ENCODE peak calls at places on chromosome 11, in ten cellular contexts. X is heart left ventricle, S is esophagus squamous epithelium, R is stomach, W is uterus, C is IMR-90, K is ovary, Y is right lobe of liver, Q is prostate gland, D is tibial nerve. T is an unnamed sample.

GRCh38 chr11:116454020-116454645 is 318.7 kb downstream of the BUD13 start:
- DNase-seq in Q (peak; percentile 40), W (peak; percentile 61), S (no peak), Y (peak; percentile 62), D (no peak), C (peak; percentile 27), X (no peak), K (peak; percentile 38), R (peak; percentile 49), T (peak; percentile 51)

GRCh38 chr11:132499661-132500060 is 1032.6 kb downstream of the OPCML start:
- DNase-seq in C (no peak), D (no peak), Y (no peak), K (no peak), W (no peak), X (no peak), S (no peak), Q (no peak), R (no peak), T (no peak)

GRCh38 chr11:129223701-129224149 is 31.6 kb upstream of the ARHGAP32 start:
- DNase-seq in D (no peak), K (no peak), W (no peak), X (no peak), S (no peak), R (no peak), Y (no peak), Q (no peak), C (peak; percentile 45), T (no peak)

GRCh38 chr11:33128739-33129138 is 32.5 kb downstream of the CSTF3 start:
- DNase-seq in R (no peak), K (no peak), D (no peak), S (no peak), Y (no peak), X (no peak), C (no peak), Q (peak; percentile 21), W (no peak), T (no peak)

GRCh38 chr11:1572200-1573076 is at the start of gene DUSP8:
- DNase-seq in W (peak; percentile 91), K (peak; percentile 83), Y (peak; percentile 82), Q (peak; percentile 82), S (no peak), D (peak; percentile 84), X (peak; percentile 95), R (peak; percentile 94), C (peak; percentile 84), T (peak; percentile 88)

GRCh38 chr11:14393889-14394288 is 34.9 kb upstream of the RRAS2 start:
- DNase-seq in R (no peak), S (no peak), K (no peak), D (no peak), X (no peak), C (no peak), Q (no peak), W (no peak), Y (no peak), T (no peak)

GRCh38 chr11:28524098-28524497 is 415.9 kb downstream of the METTL15 start:
- DNase-seq in W (no peak), S (no peak), D (no peak), X (no peak), Y (no peak), K (no peak), R (no peak), Q (no peak), C (peak; percentile 52), T (no peak)

GRCh38 chr11:113528982-113529381 is 53.8 kb upstream of the DRD2 start:
- DNase-seq in Y (no peak), K (no peak), D (no peak), Q (no peak), W (no peak), C (no peak), X (no peak), S (no peak), R (no peak), T (no peak)

DNA sequence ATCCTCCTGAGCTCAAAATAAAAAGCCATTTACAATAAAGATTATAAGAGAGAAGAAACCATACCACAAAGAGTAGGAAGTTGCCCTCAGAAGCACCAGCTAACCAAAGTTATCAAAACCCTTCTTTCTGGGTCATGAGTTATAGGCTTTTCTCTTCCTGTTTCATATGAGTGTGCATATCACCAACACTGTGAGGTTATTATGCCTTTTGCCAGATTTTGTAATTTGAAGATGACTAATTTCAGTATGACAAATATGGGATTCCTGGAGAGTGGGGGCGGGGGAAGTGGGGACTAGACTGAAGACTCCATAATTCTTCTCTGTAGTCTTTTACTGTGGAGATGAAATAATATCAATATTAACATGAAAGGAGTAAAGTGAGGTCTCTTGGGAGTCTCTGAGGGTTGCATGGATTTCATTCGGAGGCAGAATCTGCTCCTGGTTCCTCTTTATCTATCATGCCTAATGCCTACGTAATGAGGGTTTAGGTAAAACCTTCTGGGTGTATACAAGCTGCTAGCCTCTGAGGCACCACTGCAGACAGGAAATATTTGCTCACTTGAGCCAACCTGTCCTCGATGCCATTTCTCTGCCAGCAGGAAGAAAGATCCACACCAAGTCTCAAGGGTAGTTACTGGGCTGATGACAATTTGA is 2.1 kb downstream of the LPXN start:
- DNase-seq in S (no peak), R (no peak), C (peak; percentile 85), K (peak; percentile 83), Y (no peak), D (peak; percentile 41), X (peak; percentile 52), Q (peak; percentile 50), W (peak; percentile 69), T (peak; percentile 35)
- TF ChIP-seq POLR2A in S (no peak), R (no peak), C (no peak), K (no peak), Y (no peak), D (no peak), X (no peak), Q (no peak), W (no peak), T (no peak)

GRCh38 chr11:67700141-67700540 is 25.7 kb upstream of the ALDH3B2 start:
- DNase-seq in K (no peak), Q (no peak), R (no peak), C (no peak), X (no peak), D (no peak), Y (no peak), S (no peak), W (no peak), T (no peak)

GRCh38 chr11:67696998-67697397 is 22.6 kb upstream of the ALDH3B2 start:
- DNase-seq in C (no peak), D (no peak), K (no peak), Q (no peak), Y (no peak), S (no peak), R (no peak), W (no peak), X (no peak), T (no peak)

GRCh38 chr11:67699521-67699920 is 25.1 kb upstream of the ALDH3B2 start:
- DNase-seq in D (no peak), X (no peak), K (no peak), Y (no peak), C (peak; percentile 32), R (no peak), S (no peak), W (no peak), Q (no peak), T (no peak)

GRCh38 chr11:67697846-67698245 is 23.4 kb upstream of the ALDH3B2 start:
- DNase-seq in W (no peak), R (no peak), C (no peak), D (no peak), Q (no peak), S (no peak), Y (no peak), X (no peak), K (no peak), T (no peak)

DNA sequence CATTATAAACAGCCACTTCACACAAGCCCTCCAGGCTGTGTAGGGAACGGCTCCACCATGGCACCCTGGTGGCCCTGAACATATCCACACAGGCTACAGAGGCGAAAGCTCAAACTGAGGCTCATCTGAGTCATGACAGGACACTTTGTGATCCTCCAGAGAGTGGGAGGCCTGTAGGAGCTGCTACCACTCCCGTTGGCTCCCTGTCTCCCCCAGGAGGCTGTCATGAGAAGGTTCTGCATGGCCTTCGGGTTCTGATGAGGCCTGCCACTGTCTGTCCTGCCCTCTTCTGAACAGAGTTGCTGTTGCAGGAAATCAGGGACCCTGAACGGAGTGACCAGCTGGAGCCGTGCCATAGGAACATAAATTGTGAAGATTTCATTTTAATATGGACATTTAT is 23.8 kb upstream of the ALDH3B2 start:
- DNase-seq in Y (no peak), Q (no peak), X (no peak), D (no peak), S (no peak), W (no peak), R (no peak), K (no peak), C (no peak), T (no peak)
- TF ChIP-seq CTCF in Y (no peak), Q (no peak), X (no peak), D (no peak), S (no peak), W (no peak), R (no peak), K (no peak), C (no peak), T (no peak)

GRCh38 chr11:43690929-43691328 is 10.4 kb downstream of the HSD17B12 start:
- DNase-seq in Q (no peak), S (no peak), X (no peak), K (no peak), C (no peak), R (no peak), D (no peak), W (no peak), Y (no peak), T (no peak)

GRCh38 chr11:43689167-43689566 is 8.6 kb downstream of the HSD17B12 start:
- DNase-seq in X (no peak), S (no peak), D (no peak), K (no peak), Q (no peak), R (no peak), C (no peak), Y (no peak), W (no peak), T (no peak)

GRCh38 chr11:43685483-43685882 is 4.9 kb downstream of the HSD17B12 start:
- DNase-seq in X (no peak), W (no peak), K (no peak), D (no peak), Y (no peak), C (no peak), Q (no peak), S (no peak), R (no peak), T (no peak)

GRCh38 chr11:43686207-43686606 is 5.7 kb downstream of the HSD17B12 start:
- DNase-seq in Y (no peak), W (no peak), X (no peak), C (no peak), Q (no peak), R (no peak), D (no peak), K (no peak), S (no peak), T (no peak)

DNA sequence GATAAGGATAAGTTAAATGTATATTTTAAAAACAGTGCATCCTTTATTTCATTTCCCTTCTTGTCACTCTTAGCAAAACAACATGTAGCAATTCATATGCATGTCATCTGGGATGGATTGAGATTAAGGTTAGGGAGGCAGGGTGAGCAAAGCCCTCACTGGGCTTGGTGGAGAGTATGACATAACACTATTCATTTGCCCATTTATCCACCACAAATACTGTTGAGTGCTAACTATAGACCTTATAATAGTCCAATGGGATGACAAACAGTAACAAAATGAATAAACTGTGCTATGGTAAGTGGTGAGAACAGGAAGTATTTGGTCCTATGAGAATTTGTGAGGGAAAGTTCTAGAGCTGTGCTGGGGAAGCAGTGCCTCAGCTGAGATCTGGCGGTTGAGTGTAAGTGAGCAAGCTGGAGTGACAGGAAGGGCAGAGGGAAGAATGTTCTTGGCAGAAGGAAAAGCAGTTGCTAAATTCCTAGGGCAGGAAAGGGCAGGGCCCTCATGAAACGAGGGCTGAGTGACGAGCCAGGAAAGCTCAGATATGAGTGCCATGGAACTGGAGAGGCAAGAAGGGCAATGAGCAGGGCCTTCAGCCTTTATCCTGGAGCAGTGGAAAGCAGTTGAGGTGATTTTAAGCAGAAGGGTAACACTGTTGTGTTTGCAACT is 6.7 kb downstream of the HSD17B12 start:
- DNase-seq in Q (no peak), D (no peak), W (peak; percentile 25), R (peak; percentile 26), K (no peak), X (peak; percentile 81), S (no peak), Y (peak; percentile 64), C (peak; percentile 19), T (peak; percentile 4)
- H3K27ac ChIP-seq in Q (no peak overlapping the region), D (peak overlapping the region; percentile 56), W (peak overlapping the region; percentile 53), R (no peak overlapping the region), K (no peak overlapping the region), X (peak overlapping the region; percentile 78), S (no peak overlapping the region), Y (peak overlapping the region; percentile 12), C (no peak overlapping the region), T (no peak overlapping the region)

DNA sequence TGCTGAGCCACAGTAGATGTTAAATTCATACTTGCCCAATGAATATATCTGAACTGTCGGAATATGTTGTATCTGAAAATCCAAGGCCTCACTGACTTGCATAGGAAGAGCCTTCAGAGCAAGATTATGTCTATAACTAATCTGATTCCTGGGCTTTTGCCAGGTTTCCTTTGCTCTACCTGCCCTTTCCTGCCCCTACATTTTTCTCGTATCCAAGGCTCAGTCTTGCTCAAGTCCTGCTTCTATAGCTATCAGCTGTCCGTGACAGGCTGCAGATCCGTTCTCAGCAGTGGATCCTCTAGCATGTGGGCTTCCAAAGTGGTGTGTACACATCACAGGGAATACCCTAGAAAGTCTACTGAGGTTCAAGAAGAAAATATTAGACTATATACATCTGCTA is 18.8 kb upstream of the USP47 start:
- DNase-seq in Y (no peak), K (no peak), R (no peak), S (no peak), X (no peak), C (no peak), Q (no peak), W (no peak), D (no peak), T (no peak)
- TF ChIP-seq POLR2A in Y (no peak), K (no peak), R (no peak), S (no peak), X (no peak), C (no peak), Q (no peak), W (no peak), D (no peak), T (no peak)